ENCODE peak calls at places on chromosome 21, in four cellular contexts. R is H1, J is K562, Z is GM12878. S is an unnamed sample. For H3K4me1, the result is how much of the 10 kb centered on the place peaks cover.

GRCh38 chr21:38095220-38095619 is 161.6 kb upstream of the KCNJ15 start:
- DNase-seq in R (no peak), J (no peak), Z (no peak), S (no peak)

GRCh38 chr21:38853421-38853919 is 47.7 kb downstream of the ETS2 start:
- DNase-seq in R (peak), J (no peak), Z (no peak), S (peak)

GRCh38 chr21:46110499-46111192 is 12.7 kb downstream of the COL6A2 start:
- DNase-seq in R (peak), J (peak), Z (no peak), S (no peak)

GRCh38 chr21:46128983-46129571 is 26.3 kb downstream of the FTCD start:
- DNase-seq in R (no peak), J (no peak), Z (no peak), S (no peak)

GRCh38 chr21:19684328-19684727 is 1280.7 kb upstream of the TMPRSS15 start:
- DNase-seq in R (no peak), J (no peak), Z (no peak), S (no peak)

GRCh38 chr21:17442174-17442573 is 70.7 kb upstream of the CXADR start:
- DNase-seq in R (no peak), J (no peak), Z (no peak), S (no peak)

GRCh38 chr21:18373631-18374030 is 30.0 kb downstream of the TMPRSS15 start:
- DNase-seq in R (no peak), J (no peak), Z (no peak), S (no peak)

GRCh38 chr21:17460094-17460493 is 52.7 kb upstream of the CXADR start:
- DNase-seq in R (no peak), J (no peak), Z (no peak), S (no peak)

GRCh38 chr21:20783611-20784010 is 214.6 kb upstream of the NCAM2 start:
- DNase-seq in R (no peak), J (no peak), Z (no peak), S (no peak)

GRCh38 chr21:43916691-43917514 is 51.9 kb downstream of the AGPAT3 start:
- DNase-seq in R (peak), J (peak), Z (peak), S (no peak)

GRCh38 chr21:15521644-15522001 is 208.2 kb upstream of the USP25 start:
- DNase-seq in R (no peak), J (no peak), Z (no peak), S (no peak)

GRCh38 chr21:24046816-24047443 is 1560.4 kb downstream of the MRPL39 start:
- DNase-seq in R (no peak), J (no peak), Z (no peak), S (no peak)

GRCh38 chr21:16873581-16873980 is 639.3 kb upstream of the CXADR start:
- DNase-seq in R (no peak), J (no peak), Z (no peak), S (no peak)

GRCh38 chr21:38308010-38308784 is 51.4 kb downstream of the KCNJ15 start:
- DNase-seq in R (no peak), J (no peak), Z (no peak), S (no peak)

GRCh38 chr21:46096997-46097825 is 701 bp upstream of the COL6A2 start:
- DNase-seq in R (peak), J (no peak), Z (no peak), S (no peak)

GRCh38 chr21:38170705-38171682 is 85.8 kb upstream of the KCNJ15 start:
- DNase-seq in R (peak), J (no peak), Z (no peak), S (no peak)

GRCh38 chr21:29949991-29950390 is 10.2 kb upstream of the GRIK1 start:
- DNase-seq in R (no peak), J (no peak), Z (no peak), S (no peak)

GRCh38 chr21:14688412-14688811 is 142.3 kb upstream of the SAMSN1 start:
- DNase-seq in R (no peak), J (no peak), Z (peak), S (no peak)

GRCh38 chr21:28851645-28852044 is 141.0 kb downstream of the LTN1 start:
- DNase-seq in R (no peak), J (no peak), Z (no peak), S (no peak)

GRCh38 chr21:46452719-46453118 is 6.0 kb upstream of the DIP2A start:
- DNase-seq in R (no peak), J (no peak), Z (no peak), S (no peak)

GRCh38 chr21:28627261-28627660 is 365.4 kb downstream of the LTN1 start:
- DNase-seq in R (no peak), J (no peak), Z (no peak), S (no peak)

DNA sequence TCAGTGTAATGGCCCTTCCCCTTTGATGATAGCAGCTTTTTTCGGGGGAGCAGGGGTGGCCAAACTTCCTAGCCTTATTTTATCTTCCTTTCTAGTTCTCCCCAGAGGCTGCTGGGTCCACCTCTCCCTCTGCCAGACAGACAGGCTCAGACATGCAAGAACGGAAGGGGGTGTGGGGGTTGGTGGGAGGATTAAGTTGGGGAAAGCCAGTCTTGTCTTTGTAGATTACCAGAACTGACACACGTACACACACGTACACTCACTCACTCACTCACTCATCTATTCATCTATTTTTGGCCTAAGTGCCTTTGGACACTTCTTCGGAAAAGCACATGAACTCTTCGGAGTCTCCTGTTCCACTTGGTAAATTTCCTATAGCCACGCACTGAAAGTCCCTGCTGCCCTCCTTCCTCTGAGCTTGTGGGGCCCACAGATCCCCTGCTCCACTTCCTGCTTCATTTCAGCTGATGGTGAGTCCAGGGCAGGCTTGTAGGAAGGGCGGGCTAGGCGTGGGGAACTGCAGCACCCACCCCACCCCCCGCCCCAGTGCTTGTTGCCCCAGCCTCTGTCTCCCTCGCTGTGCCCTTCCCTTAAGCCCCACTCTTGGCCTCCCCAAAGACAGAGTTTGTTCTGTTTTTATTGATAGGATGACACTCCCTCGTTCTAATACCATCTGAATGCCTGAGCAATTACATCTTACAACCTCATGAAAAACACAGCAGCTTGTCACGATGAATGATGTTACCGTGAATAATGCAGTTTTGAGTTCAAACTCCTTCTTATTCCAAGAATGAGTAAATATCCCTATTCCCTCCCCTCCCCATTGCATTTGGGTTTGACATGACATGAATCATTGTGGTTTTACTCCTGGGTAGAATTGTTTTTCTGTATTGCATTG is 60.7 kb upstream of the ATP5PO start:
- DNase-seq in R (peak), J (peak), Z (peak), S (no peak)
- TF ChIP-seq SIN3A in R (no peak), J (no peak), Z (no peak), S (no peak)

DNA sequence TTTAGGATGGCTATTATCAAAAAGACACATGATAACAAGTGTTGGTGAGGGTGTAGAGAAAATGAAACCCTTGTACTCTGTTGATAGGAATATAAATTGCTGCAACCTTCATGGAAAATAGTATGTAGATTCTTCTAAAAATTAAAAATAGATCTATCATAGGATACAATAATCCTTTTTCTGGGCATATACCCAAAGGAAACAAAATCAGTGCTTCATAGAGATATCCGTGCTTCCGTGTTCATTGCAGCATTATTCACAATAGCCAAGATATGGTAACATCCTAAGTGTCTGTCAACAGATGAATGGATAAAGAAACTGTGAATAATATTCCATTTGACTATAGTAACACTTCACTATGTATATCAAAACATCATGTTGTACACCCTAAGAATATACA is 106.7 kb downstream of the MIS18A start:
- DNase-seq in R (no peak), J (no peak), Z (no peak), S (no peak)
- TF ChIP-seq EGR1 in R (no peak), J (no peak), Z (no peak), S (no peak)

DNA sequence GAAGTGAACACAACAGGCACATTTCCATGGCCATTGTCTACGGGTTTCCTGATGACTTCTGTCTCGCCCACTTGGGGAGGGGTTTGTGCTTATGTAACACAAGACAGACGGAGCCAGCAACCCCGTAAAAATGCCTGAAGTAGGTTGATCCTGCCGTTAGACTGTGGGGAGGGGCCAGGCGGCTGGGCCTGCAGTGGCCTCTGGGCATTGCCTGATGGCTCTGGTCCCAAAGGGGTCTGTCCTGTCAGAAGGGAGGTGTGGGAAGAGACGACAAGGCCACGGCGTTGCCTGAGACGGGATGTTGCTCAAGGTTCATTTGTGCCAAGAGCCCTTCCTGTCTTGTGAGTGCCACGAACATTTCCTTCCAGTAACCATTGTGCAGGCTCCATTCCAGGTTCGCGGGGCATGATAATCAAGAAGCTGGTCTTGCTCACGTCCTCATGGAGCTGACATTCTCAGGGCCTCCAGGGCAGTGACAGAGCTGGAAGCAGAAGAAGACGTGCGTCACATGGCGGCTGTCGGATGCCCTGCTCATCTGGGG is 44.7 kb downstream of the ABCG1 start:
- DNase-seq in R (no peak), J (no peak), Z (no peak), S (no peak)
- H3K4me1 ChIP-seq in R (under half), J (under half), Z (under half), S (under half)

GRCh38 chr21:37060296-37060695 is 12.6 kb downstream of the PIGP start:
- DNase-seq in R (no peak), J (no peak), Z (no peak), S (peak)
- TF ChIP-seq SIN3A in R (peak), J (no peak), Z (no peak), S (no peak)

DNA sequence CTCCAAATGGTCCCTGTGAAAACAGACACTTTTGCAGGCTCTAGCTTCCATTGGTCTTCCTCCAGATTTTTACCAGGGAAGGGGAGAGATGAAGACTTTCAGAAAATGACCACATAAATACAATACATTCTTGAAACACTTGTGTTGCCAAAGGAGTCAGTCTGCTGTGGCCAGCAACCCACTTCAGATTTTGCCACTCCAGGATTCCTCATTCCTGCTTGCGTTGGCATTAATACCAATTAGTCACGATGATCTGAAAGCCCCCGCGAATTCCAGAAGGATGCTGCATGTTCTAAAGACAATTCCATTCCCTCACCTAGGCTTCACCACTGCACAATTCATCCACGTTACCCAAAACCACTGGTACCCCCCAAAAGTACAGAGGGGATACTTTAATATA is 7.9 kb upstream of the BACE2 start:
- DNase-seq in R (no peak), J (no peak), Z (no peak), S (no peak)
- TF ChIP-seq EGR1 in R (no peak), J (no peak), Z (no peak), S (no peak)

GRCh38 chr21:40049031-40049958 is 182.1 kb downstream of the PCP4 start:
- DNase-seq in R (no peak), J (no peak), Z (no peak), S (no peak)

GRCh38 chr21:40047993-40048730 is 180.9 kb downstream of the PCP4 start:
- DNase-seq in R (no peak), J (no peak), Z (no peak), S (no peak)

GRCh38 chr21:40051801-40052200 is 184.6 kb downstream of the PCP4 start:
- DNase-seq in R (no peak), J (no peak), Z (no peak), S (no peak)

GRCh38 chr21:40052276-40052675 is 185.0 kb downstream of the PCP4 start:
- DNase-seq in R (no peak), J (no peak), Z (no peak), S (no peak)

DNA sequence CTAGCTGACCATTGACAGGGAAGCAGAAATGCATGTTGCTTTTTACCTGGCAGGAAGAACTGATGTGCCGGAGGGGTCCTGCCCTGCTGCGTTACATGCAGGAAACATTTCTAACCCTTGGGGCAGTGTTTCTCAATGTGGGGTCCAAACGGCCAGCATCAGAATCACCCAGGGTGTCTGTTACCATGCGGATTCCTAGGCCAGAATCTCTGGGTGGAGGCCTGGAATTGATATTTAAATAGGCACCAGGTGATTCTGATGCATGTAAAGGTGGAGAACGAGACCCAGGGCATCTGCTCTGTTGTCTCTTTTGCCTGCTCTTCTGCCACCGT is 182.7 kb downstream of the PCP4 start:
- DNase-seq in R (no peak), J (no peak), Z (no peak), S (no peak)
- H3K4me1 ChIP-seq in R (under half), J (under half), Z (under half), S (under half)

DNA sequence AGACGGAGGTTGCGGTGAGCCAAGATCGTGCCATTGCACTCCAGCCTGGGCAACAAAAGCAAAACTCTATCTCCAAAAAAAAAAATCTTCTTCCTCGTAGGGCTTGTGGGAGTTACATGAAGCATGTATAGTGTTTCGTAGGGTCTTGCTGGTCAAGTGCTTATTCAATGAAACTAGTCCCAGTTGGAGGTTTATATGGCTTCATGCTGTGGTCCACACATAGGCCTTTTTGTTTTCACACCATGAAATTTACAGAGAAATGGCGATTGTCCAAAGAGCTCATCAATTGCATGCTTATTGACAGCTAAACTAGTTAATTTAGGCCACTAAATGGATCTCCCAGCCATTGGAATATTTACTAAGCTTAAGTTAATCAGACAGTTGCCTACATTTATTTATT is 29.6 kb downstream of the HUNK start:
- DNase-seq in R (no peak), J (no peak), Z (no peak), S (no peak)
- TF ChIP-seq SIN3A in R (no peak), J (no peak), Z (no peak), S (no peak)

GRCh38 chr21:36065497-36066036 is 4.3 kb upstream of the CBR1 start:
- DNase-seq in R (no peak), J (no peak), Z (no peak), S (no peak)
- TF ChIP-seq EGR1 in R (no peak), J (no peak), Z (no peak), S (no peak)

GRCh38 chr21:44929799-44930542 is 9.3 kb upstream of the ITGB2 start:
- DNase-seq in R (no peak), J (no peak), Z (no peak), S (no peak)

GRCh38 chr21:44927587-44928461 is 7.1 kb upstream of the ITGB2 start:
- DNase-seq in R (no peak), J (peak), Z (peak), S (no peak)

GRCh38 chr21:44930543-44930981 is 9.3 kb upstream of the SLX9 start:
- DNase-seq in R (no peak), J (no peak), Z (no peak), S (no peak)

GRCh38 chr21:44931137-44931500 is 8.7 kb upstream of the SLX9 start:
- DNase-seq in R (no peak), J (no peak), Z (no peak), S (no peak)

GRCh38 chr21:44929242-44929798 is 8.6 kb upstream of the ITGB2 start:
- DNase-seq in R (no peak), J (no peak), Z (no peak), S (no peak)
- H3K4me1 ChIP-seq in R (under half), J (under half), Z (under half), S (under half)

GRCh38 chr21:26962516-26963305 is 4.2 kb downstream of the ADAMTS5 start:
- DNase-seq in R (no peak), J (no peak), Z (no peak), S (no peak)
- TF ChIP-seq SIN3A in R (no peak), J (no peak), Z (no peak), S (no peak)

S was measured in HCT116.